ENCODE peak calls at places on chromosome 2, in four cellular contexts. J is SK-N-SH, V is K562, K is WTC11. G is an unnamed sample.

GRCh38 chr2:150144546-150145305 is 342.7 kb downstream of the RND3 start:
- DNase-seq in J (no peak), V (no peak), K (no peak), G (no peak)

GRCh38 chr2:234463626-234464290 is 33.1 kb downstream of the ARL4C start:
- DNase-seq in V (no peak), J (peak; percentile 73), K (no peak), G (no peak)

GRCh38 chr2:52429740-52430139 is 1337.9 kb upstream of the CHAC2 start:
- DNase-seq in J (no peak), K (no peak), V (no peak), G (no peak)

GRCh38 chr2:211534655-211535054 is 978.3 kb downstream of the CPS1 start:
- DNase-seq in V (no peak), J (peak; percentile 33), K (no peak), G (no peak)

GRCh38 chr2:162926501-162926900 is 87.9 kb upstream of the KCNH7 start:
- DNase-seq in K (no peak), V (no peak), J (no peak), G (peak; percentile 4)

GRCh38 chr2:175585531-175585930 is 404.0 kb upstream of the ATP5MC3 start:
- DNase-seq in V (no peak), K (no peak), J (no peak), G (no peak)

GRCh38 chr2:51918113-51918512 is 886.2 kb upstream of the NRXN1 start:
- DNase-seq in V (no peak), K (no peak), J (no peak), G (no peak)

GRCh38 chr2:157928372-157928771 is 52.2 kb upstream of the ACVR1 start:
- DNase-seq in J (no peak), V (no peak), K (no peak), G (no peak)

GRCh38 chr2:164981217-164981990 is 26.1 kb upstream of the SLC38A11 start:
- DNase-seq in V (no peak), J (no peak), K (no peak), G (no peak)

GRCh38 chr2:161238559-161239415 is 69.4 kb upstream of the PSMD14 start:
- DNase-seq in V (no peak), J (peak; percentile 80), K (peak; percentile 90), G (no peak)

GRCh38 chr2:54897420-54898310 is 152.6 kb downstream of the RTN4 start:
- DNase-seq in V (no peak), K (no peak), J (no peak), G (no peak)

GRCh38 chr2:20615046-20615465 is 35.8 kb downstream of the HS1BP3 start:
- DNase-seq in J (no peak), K (no peak), V (no peak), G (no peak)

GRCh38 chr2:157497603-157498314 is 53.9 kb upstream of the CYTIP start:
- DNase-seq in K (no peak), V (peak; percentile 39), J (peak; percentile 36), G (peak; percentile 19)

GRCh38 chr2:37143986-37144385 is 12.8 kb downstream of the EIF2AK2 start:
- DNase-seq in J (no peak), K (no peak), V (no peak), G (no peak)

GRCh38 chr2:111252436-111252835 is 131.7 kb downstream of the BCL2L11 start:
- DNase-seq in J (no peak), K (no peak), V (no peak), G (no peak)

DNA sequence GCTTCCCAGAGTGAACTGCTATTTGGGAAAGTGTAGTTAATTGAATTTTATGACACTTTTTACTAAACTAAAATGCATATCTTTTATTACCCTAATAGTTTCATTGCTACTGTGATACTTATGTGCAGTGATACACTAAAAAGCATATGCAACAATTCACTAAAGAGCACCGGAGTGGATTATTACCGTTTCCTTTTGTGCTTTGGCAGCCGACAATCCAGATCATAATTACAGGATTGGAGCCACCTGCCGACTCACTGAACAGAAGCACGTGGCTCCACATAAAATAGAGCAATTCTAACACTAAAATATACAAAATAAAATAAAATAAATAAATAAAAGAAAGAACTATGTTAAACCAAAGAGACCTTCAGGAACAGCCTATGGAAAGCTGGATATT is 583.4 kb downstream of the NRXN1 start:
- DNase-seq in K (no peak), J (no peak), V (no peak), G (no peak)
- TF ChIP-seq FOXJ3 in K (no peak), J (no peak), V (no peak), G (no peak)

DNA sequence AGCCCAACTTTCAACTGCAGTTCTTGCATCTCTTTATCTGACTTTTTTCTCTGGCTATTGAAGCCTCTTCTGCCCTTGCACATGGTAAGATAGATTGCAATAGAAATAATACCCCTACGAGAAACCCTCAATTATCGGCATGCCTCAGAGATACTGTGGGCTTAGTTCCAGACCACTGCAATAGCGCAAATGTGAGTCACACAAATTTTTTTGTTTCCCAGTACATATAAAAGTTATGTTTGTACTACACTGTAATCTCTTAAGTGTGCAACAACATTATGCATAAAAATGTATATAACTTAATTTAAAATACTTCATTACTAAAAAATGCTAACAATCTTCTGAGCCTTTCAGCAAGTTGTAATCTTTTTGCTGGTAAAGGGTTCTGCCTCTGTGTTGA is 124.7 kb downstream of the PDE1A start:
- DNase-seq in J (no peak), K (no peak), V (no peak), G (no peak)
- TF ChIP-seq FOXJ3 in J (no peak), K (no peak), V (no peak), G (no peak)

GRCh38 chr2:138034536-138034935 is 70.3 kb downstream of the HNMT start:
- DNase-seq in V (no peak), J (no peak), K (no peak), G (no peak)
- TF ChIP-seq FOXJ3 in V (no peak), J (no peak), K (no peak), G (no peak)

GRCh38 chr2:201116115-201116958 is at the start of gene CFLAR:
- DNase-seq in J (peak; percentile 84), V (peak; percentile 74), K (peak; percentile 63), G (peak; percentile 94)

GRCh38 chr2:201118121-201118956 is 2.4 kb downstream of the CFLAR start:
- DNase-seq in K (peak; percentile 76), V (peak; percentile 52), J (peak; percentile 49), G (peak; percentile 88)

GRCh38 chr2:201114350-201114749 is 1.6 kb upstream of the CFLAR start:
- DNase-seq in K (no peak), J (no peak), V (no peak), G (no peak)

GRCh38 chr2:201116959-201117734 is 1.2 kb downstream of the CFLAR start:
- DNase-seq in V (no peak), J (no peak), K (no peak), G (peak; percentile 84)

GRCh38 chr2:201114846-201115245 is 1.1 kb upstream of the CFLAR start:
- DNase-seq in J (no peak), V (no peak), K (no peak), G (no peak)
- TF ChIP-seq FOXJ3 in J (no peak), V (no peak), K (no peak), G (no peak)

DNA sequence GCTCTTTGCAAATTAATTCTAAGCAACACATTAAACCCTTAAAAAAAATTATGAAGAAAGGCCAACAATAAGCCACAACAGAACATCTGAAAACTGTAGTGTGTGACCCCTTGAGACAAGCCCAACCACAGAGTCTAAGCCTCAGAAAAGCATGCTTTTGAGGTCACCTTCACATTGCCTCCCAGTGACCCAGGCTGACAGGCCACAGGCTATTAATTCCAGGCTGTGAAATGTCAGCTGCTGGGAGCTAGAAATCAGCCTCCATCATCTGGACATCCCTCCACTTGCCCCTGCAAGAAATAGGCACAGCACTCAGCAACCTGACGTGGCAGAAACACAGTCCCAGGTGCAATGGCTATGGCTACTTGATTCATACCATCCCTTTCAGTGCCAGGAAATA is 179.4 kb upstream of the ZFP36L2 start:
- DNase-seq in J (peak; percentile 43), K (no peak), V (no peak), G (no peak)
- TF ChIP-seq FOXJ3 in J (no peak), K (no peak), V (no peak), G (no peak)

DNA sequence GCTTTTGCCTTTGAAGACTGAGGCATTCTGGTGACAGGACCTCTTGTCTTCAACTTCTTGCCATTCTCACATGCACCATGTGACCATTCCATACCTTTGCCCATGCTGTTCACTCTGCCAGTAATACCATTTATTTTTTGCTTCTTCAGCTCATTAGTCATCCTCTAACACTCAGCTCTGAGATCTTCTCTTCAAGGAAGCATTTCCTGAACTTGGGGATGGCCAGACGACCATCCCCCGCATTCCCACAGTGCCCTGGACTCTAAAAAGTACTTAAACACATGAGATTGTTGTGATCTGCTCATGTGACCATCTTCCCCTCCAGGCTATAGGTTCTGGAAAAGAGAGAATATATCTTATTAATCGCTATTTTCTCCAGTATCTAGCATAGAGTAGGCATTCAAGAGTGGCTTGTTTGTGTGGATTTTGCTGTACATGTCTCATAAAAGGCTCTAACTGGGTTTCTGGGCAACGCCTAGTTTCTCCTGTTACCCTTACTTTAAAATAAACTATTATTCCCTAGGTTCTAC is 33.9 kb downstream of the PAX3 start:
- DNase-seq in V (no peak), J (no peak), K (no peak), G (no peak)
- TF ChIP-seq FOXJ3 in V (no peak), J (no peak), K (no peak), G (no peak)

DNA sequence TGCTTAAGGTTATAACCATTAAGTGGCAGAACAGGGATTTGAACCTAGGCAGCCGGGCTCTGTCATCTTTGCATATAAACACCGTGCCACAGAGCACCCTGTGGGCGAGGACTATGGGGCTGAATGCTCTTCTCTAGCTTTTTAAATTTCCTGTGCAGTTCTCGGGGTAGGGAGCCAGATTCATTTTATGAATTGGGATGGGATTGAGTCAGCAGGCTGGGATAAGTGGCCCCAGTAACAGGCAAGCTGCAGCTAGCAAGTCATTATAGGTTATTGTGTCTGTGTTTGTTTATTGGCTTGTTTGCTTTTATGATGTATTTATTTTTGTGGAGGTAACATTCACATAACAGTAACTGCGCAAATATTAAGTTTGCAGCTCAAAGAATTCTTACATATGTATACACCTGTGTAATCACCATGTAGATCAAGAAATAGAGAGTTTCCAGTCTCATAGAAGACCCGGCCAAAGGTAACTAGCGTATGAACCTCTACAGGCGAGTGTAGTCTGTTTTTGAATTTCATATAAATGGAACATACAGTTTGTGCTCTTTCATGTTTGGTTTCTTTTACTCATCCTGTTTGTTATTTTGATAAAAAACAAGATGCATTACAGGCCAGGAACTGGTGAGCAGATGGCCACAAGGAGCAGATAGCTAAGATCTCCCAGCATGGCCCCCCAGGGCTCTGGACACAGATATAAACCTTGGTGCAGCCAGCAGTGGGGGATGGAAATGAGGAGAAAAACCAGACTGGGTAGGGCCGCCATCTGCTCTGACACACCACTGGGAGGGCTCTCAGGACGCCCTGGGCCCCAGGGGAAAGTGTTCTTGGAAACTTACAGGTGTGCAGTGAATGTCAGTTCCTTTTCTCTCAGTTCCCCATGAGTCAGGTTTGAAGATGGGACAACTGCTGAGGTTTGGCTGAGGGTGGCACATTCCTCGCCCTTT is 49.2 kb upstream of the GPR155 start:
- DNase-seq in V (no peak), J (peak; percentile 78), K (no peak), G (no peak)
- TF ChIP-seq FOXJ3 in V (no peak), J (peak; percentile 91), K (no peak), G (no peak)

DNA sequence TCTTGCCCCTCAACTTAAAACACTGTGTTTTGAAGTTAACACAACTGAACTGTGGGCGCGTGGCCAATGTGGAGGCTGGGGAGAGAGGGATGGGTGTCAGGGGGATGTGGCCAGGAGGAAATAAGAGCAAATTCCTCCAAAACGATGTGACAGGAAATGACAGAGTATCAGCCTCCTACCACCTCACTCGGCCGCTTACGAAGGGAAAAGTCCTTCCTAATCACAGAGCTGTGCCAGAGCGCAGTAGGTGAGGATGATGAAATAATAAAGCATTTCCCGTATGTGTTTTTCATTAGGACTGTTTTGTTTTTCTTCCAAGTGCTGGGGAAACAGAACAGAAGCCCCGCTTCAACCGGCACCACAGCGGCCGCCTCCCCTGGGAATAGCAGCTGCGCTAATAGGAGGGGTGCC is 440.3 kb downstream of the MTX2 start:
- DNase-seq in J (no peak), K (no peak), V (no peak), G (no peak)
- TF ChIP-seq FOXJ3 in J (no peak), K (no peak), V (no peak), G (no peak)